ENCODE peak calls at places on chromosomes 12 and 14, in six cellular contexts. T is adrenal gland, R is endothelial cell of umbilical vein, M is A549, N is thyroid gland, Q is cardiac muscle cell. D is an unnamed sample.

GRCh38 chr14:72907886-72908285 is 14.0 kb upstream of the DPF3 start:
- DNase-seq in T (no peak), R (peak), M (no peak), N (no peak), Q (peak), D (no peak)

GRCh38 chr14:92500491-92500941 is 13.1 kb upstream of the RIN3 start:
- DNase-seq in T (no peak), R (no peak), M (no peak), N (no peak), Q (peak), D (no peak)

GRCh38 chr12:177336-177979 is 36.5 kb downstream of the SLC6A12 start:
- DNase-seq in T (no peak), R (no peak), M (no peak), N (no peak), Q (no peak), D (no peak)

GRCh38 chr12:54734196-54734950 is 86.2 kb upstream of the DCD start:
- DNase-seq in T (no peak), R (no peak), M (no peak), N (no peak), Q (no peak), D (peak)

GRCh38 chr12:88577537-88577936 is 2.7 kb downstream of the KITLG start:
- DNase-seq in T (no peak), R (peak), M (peak), N (no peak), Q (no peak), D (no peak)

GRCh38 chr14:100384819-100385813 is 62.0 kb downstream of the SLC25A47 start:
- DNase-seq in T (no peak), R (peak), M (peak), N (no peak), Q (peak), D (no peak)

GRCh38 chr14:105050551-105050897 is 14.7 kb downstream of the GPR132 start:
- DNase-seq in T (peak), R (no peak), M (no peak), N (peak), Q (peak), D (no peak)

GRCh38 chr14:99315197-99315596 is 43.2 kb upstream of the BCL11B start:
- DNase-seq in T (no peak), R (no peak), M (no peak), N (no peak), Q (no peak), D (no peak)

GRCh38 chr12:105922670-105923102 is 216.1 kb downstream of the NUAK1 start:
- DNase-seq in T (no peak), R (peak), M (peak), N (no peak), Q (peak), D (no peak)

GRCh38 chr12:117037296-117038022 is 61.8 kb downstream of the TESC start:
- DNase-seq in T (no peak), R (no peak), M (no peak), N (no peak), Q (no peak), D (no peak)

GRCh38 chr14:23438130-23438893 is 2.9 kb upstream of the MYH7 start:
- DNase-seq in T (no peak), R (no peak), M (no peak), N (no peak), Q (no peak), D (no peak)

GRCh38 chr12:104137175-104137901 is 672 bp downstream of the NFYB start:
- DNase-seq in T (peak), R (peak), M (peak), N (peak), Q (peak), D (peak)

GRCh38 chr12:8560986-8561385 is 20.3 kb upstream of the CLEC4E start:
- DNase-seq in T (no peak), R (no peak), M (no peak), N (no peak), Q (no peak), D (no peak)

GRCh38 chr12:34400986-34401658 is 378.8 kb downstream of the ALG10 start:
- DNase-seq in T (no peak), R (no peak), M (no peak), N (no peak), Q (no peak), D (peak)

GRCh38 chr12:7501031-7501585 is 2.5 kb downstream of the CD163 start:
- DNase-seq in T (no peak), R (no peak), M (peak), N (no peak), Q (no peak), D (no peak)

GRCh38 chr12:75650989-75651695 is 139.7 kb upstream of the KRR1 start:
- DNase-seq in T (no peak), R (no peak), M (no peak), N (no peak), Q (peak), D (peak)
- H3K4me3 ChIP-seq in T (no peak), R (no peak), M (no peak), N (no peak), Q (no peak), D (no peak)

GRCh38 chr14:59728294-59728693 is 142.3 kb downstream of the RTN1 start:
- DNase-seq in T (no peak), R (no peak), M (no peak), N (no peak), Q (no peak), D (no peak)

DNA sequence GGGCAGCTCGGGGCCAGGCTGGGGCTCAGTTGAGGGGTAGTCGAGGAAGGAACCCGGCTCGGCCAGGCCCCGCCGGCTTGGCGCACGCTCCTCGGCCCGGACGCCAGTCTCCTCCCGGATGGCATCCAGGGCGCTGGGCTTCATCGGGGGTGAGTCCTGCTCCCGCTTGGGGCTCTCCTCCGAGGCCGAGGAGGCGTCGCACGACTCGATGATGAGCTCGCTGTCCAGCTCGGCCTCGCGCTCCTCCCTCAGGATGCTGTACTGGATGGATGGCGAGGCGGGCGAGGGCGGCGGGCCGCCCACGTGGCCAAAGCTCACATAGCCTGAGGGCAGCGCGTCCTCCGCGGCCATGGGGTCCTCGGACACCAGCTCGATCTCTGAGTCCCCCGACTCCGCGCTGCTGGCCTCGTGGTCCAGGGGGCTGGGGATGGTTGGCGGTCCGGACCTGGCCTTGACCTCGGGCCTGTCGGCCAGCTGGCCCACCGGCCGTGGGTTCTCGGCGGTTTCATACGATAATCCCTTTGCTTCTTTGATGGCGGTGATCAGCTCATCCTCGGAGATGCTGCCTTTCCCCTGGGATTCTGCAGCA is 143.4 kb downstream of the RTN1 start:
- DNase-seq in T (no peak), R (no peak), M (no peak), N (no peak), Q (no peak), D (no peak)
- H3K27ac ChIP-seq in T (no peak), R (no peak), M (no peak), N (no peak), Q (no peak), D (no peak)

GRCh38 chr12:32534698-32535097 is 135.3 kb downstream of the FGD4 start:
- DNase-seq in T (no peak), R (no peak), M (no peak), N (no peak), Q (no peak), D (no peak)
- TF ChIP-seq CTCF in T (no peak), R (no peak), M (no peak), N (no peak), Q (no peak), D (no peak)

DNA sequence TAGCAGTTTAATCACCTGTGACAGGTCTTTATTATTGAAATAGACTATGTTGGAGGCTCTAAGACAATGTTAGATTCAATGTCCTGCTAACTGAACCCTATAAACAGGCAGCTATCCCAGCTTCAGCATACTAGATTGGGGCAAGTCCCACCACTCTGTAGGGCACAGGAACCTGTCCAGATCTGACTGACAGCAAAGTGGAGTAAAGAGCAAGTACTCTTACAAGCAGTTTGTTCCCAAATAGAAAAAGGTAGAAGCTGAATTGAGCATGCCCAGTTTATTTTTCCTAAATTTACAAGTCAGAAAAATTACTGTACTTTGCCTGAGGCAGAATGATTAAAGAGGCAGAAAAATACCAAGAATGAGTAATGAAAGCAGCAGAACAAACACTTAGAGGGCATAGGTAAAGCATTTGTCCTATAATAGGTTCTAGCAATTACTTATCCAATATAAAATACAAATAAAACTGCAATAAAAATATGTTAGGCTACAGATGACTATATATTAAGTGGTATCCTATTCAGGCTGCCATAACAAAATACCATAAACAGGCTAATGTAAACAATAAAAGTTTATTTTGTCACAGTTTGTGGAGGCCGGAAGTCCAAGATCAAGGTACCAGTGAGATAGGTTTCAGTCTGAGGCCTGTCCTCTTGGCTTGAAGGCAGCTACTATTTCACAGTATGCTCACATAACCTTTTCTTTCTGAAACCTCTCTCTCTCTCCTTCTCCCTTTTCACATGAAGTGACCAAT is 868.2 kb downstream of the C12orf50 start:
- DNase-seq in T (no peak), R (no peak), M (peak), N (no peak), Q (no peak), D (no peak)
- H3K4me3 ChIP-seq in T (no peak), R (no peak), M (no peak), N (no peak), Q (no peak), D (no peak)

GRCh38 chr12:51911788-51912711 is 4.7 kb downstream of the ACVRL1 start:
- DNase-seq in T (peak), R (peak), M (no peak), N (no peak), Q (peak), D (no peak)

GRCh38 chr12:51913071-51914033 is 6.0 kb downstream of the ACVRL1 start:
- DNase-seq in T (no peak), R (no peak), M (no peak), N (no peak), Q (no peak), D (no peak)

GRCh38 chr12:51910168-51910567 is 2.9 kb downstream of the ACVRL1 start:
- DNase-seq in T (no peak), R (peak), M (no peak), N (no peak), Q (peak), D (no peak)

GRCh38 chr12:51910691-51911090 is 3.4 kb downstream of the ACVRL1 start:
- DNase-seq in T (no peak), R (peak), M (no peak), N (no peak), Q (no peak), D (no peak)

DNA sequence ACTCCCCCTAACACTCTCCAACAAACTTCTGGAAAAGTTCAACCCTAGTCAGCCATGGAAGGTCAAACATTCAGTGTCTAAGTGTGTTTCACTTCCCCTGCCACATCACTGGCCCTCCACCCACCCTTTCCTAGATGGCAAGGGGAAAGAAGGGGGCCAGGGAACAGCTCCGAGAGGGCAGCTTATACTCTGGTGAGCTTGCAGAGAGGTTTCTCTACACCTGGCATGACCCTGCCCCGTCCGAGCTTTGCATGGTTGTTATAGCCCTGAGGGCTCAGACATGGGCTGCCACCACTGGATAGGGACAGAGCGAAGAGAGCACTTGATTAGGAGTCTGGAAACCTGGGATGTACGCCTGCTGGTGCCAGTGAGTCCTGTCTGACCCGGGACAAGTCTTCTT is 4.0 kb downstream of the ACVRL1 start:
- DNase-seq in T (no peak), R (peak), M (no peak), N (no peak), Q (no peak), D (no peak)
- H3K27ac ChIP-seq in T (no peak), R (peak), M (no peak), N (peak), Q (no peak), D (no peak)

GRCh38 chr12:27969901-27970390 is 2.6 kb downstream of the PTHLH start:
- DNase-seq in T (peak), R (peak), M (peak), N (peak), Q (peak), D (peak)
- TF ChIP-seq CTCF in T (no peak), R (no peak), M (peak), N (no peak), Q (peak), D (no peak)

DNA sequence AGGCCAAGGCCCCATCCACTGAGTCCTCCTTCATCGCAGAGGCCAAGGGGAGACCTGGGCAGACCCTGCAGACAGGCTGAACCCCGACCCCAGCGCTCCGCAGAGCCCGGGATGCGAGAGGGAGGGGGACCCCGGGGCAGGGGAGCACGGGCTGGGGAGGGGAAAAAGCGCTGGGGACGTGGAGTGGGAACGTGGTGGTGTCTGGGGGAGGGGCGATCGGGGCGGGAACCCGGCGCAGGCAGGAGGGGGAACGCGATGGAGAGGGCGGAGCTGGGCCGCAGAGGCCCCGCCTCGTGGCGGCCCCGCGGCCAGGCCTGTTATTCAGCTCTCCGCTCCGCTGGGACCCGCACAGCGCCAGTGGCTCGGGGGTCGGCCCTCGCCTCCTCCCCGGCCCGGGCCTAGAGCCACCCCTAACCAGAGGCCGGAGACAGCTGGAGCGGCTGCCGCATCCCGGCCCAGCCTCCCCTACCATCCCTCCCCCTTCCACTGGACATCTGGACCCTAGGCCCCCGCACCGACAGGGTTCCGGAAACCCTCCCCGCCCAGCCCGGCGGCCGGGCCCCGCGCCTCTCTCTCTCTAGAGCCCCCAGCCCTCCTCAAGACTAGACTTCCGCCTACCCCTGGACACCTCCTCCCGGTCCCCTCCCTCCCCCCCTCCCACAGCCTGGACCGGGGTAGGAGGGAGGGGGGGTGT is at the start of gene ARHGEF25:
- DNase-seq in T (peak), R (peak), M (peak), N (peak), Q (peak), D (peak)
- H3K4me3 ChIP-seq in T (peak), R (peak), M (peak), N (peak), Q (peak), D (peak)

GRCh38 chr12:32281098-32281497 is 118.3 kb upstream of the FGD4 start:
- DNase-seq in T (no peak), R (no peak), M (no peak), N (no peak), Q (no peak), D (no peak)

GRCh38 chr12:32284561-32284960 is 114.8 kb upstream of the FGD4 start:
- DNase-seq in T (no peak), R (no peak), M (no peak), N (no peak), Q (no peak), D (no peak)

GRCh38 chr12:32290411-32290810 is 108.9 kb upstream of the FGD4 start:
- DNase-seq in T (no peak), R (no peak), M (peak), N (peak), Q (peak), D (no peak)

GRCh38 chr12:32285484-32285883 is 113.9 kb upstream of the FGD4 start:
- DNase-seq in T (no peak), R (no peak), M (no peak), N (no peak), Q (no peak), D (no peak)
- H3K27ac ChIP-seq in T (no peak), R (no peak), M (no peak), N (no peak), Q (no peak), D (no peak)

GRCh38 chr12:74370608-74371216 is 166.9 kb upstream of the ATXN7L3B start:
- DNase-seq in T (no peak), R (no peak), M (peak), N (no peak), Q (no peak), D (no peak)

GRCh38 chr12:74365178-74365964 is 172.3 kb upstream of the ATXN7L3B start:
- DNase-seq in T (peak), R (peak), M (peak), N (peak), Q (peak), D (no peak)
- TF ChIP-seq CTCF in T (peak), R (peak), M (no peak), N (no peak), Q (peak), D (no peak)

D was measured in prostate gland.